ENCODE peak calls at places on chromosomes 1 and 21, in nine cellular contexts. One of them, this sample, is unnamed.

GRCh38 chr21:31682625-31683024 is 23.1 kb downstream of the SOD1 start:
- DNase-seq in thyroid gland: no peak
- DNase-seq in GM12878: no peak
- DNase-seq in body of pancreas: no peak
- DNase-seq in transverse colon: no peak
- DNase-seq in HFF-Myc: no peak
- DNase-seq in fibroblast of lung: peak; percentile 74
- DNase-seq in left ventricle myocardium inferior: no peak
- DNase-seq in fibroblast of pulmonary artery: peak; percentile 20
- DNase-seq in this sample: peak; percentile 49

GRCh38 chr1:89149229-89149628 is 23.3 kb upstream of the GBP2 start:
- DNase-seq in thyroid gland: peak; percentile 37
- DNase-seq in GM12878: no peak
- DNase-seq in body of pancreas: peak; percentile 42
- DNase-seq in transverse colon: peak; percentile 31
- DNase-seq in HFF-Myc: no peak
- DNase-seq in fibroblast of lung: peak; percentile 21
- DNase-seq in left ventricle myocardium inferior: peak; percentile 25
- DNase-seq in fibroblast of pulmonary artery: peak; percentile 43
- DNase-seq in this sample: peak; percentile 58

GRCh38 chr1:27554777-27555699 is 48.9 kb downstream of the AHDC1 start:
- DNase-seq in thyroid gland: no peak
- DNase-seq in GM12878: no peak
- DNase-seq in body of pancreas: no peak
- DNase-seq in transverse colon: no peak
- DNase-seq in HFF-Myc: no peak
- DNase-seq in fibroblast of lung: no peak
- DNase-seq in left ventricle myocardium inferior: peak; percentile 67
- DNase-seq in fibroblast of pulmonary artery: no peak
- DNase-seq in this sample: peak; percentile 61

GRCh38 chr1:82813351-82813750 is 1012.6 kb downstream of the ADGRL2 start:
- DNase-seq in thyroid gland: no peak
- DNase-seq in GM12878: no peak
- DNase-seq in body of pancreas: no peak
- DNase-seq in transverse colon: no peak
- DNase-seq in HFF-Myc: no peak
- DNase-seq in fibroblast of lung: no peak
- DNase-seq in left ventricle myocardium inferior: no peak
- DNase-seq in fibroblast of pulmonary artery: no peak
- DNase-seq in this sample: no peak

GRCh38 chr1:51627672-51628071 is 10.8 kb downstream of the OSBPL9 start:
- DNase-seq in thyroid gland: no peak
- DNase-seq in GM12878: no peak
- DNase-seq in body of pancreas: no peak
- DNase-seq in transverse colon: no peak
- DNase-seq in HFF-Myc: no peak
- DNase-seq in fibroblast of lung: peak; percentile 41
- DNase-seq in left ventricle myocardium inferior: no peak
- DNase-seq in fibroblast of pulmonary artery: peak; percentile 78
- DNase-seq in this sample: peak; percentile 80

GRCh38 chr1:16441312-16441641 is 753 bp downstream of the NECAP2 start:
- DNase-seq in thyroid gland: no peak
- DNase-seq in GM12878: no peak
- DNase-seq in body of pancreas: no peak
- DNase-seq in transverse colon: no peak
- DNase-seq in HFF-Myc: no peak
- DNase-seq in fibroblast of lung: peak; percentile 15
- DNase-seq in left ventricle myocardium inferior: no peak
- DNase-seq in fibroblast of pulmonary artery: peak; percentile 21
- DNase-seq in this sample: peak; percentile 20

GRCh38 chr1:162371611-162372010 is 5.0 kb downstream of the SPATA46 start:
- DNase-seq in thyroid gland: no peak
- DNase-seq in GM12878: no peak
- DNase-seq in body of pancreas: no peak
- DNase-seq in transverse colon: no peak
- DNase-seq in HFF-Myc: no peak
- DNase-seq in fibroblast of lung: peak; percentile 82
- DNase-seq in left ventricle myocardium inferior: no peak
- DNase-seq in fibroblast of pulmonary artery: no peak
- DNase-seq in this sample: no peak

GRCh38 chr1:158003409-158003805 is 10.0 kb downstream of the KIRREL1 start:
- DNase-seq in thyroid gland: no peak
- DNase-seq in GM12878: no peak
- DNase-seq in body of pancreas: no peak
- DNase-seq in transverse colon: no peak
- DNase-seq in HFF-Myc: no peak
- DNase-seq in fibroblast of lung: peak; percentile 70
- DNase-seq in left ventricle myocardium inferior: no peak
- DNase-seq in fibroblast of pulmonary artery: peak; percentile 58
- DNase-seq in this sample: peak; percentile 64

GRCh38 chr1:86416343-86416742 is 7.6 kb upstream of the CLCA2 start:
- DNase-seq in thyroid gland: no peak
- DNase-seq in GM12878: no peak
- DNase-seq in body of pancreas: peak; percentile 12
- DNase-seq in transverse colon: peak; percentile 77
- DNase-seq in HFF-Myc: no peak
- DNase-seq in fibroblast of lung: no peak
- DNase-seq in left ventricle myocardium inferior: no peak
- DNase-seq in fibroblast of pulmonary artery: no peak
- DNase-seq in this sample: no peak

GRCh38 chr1:29607236-29607635 is 370.9 kb downstream of the PTPRU start:
- DNase-seq in thyroid gland: no peak
- DNase-seq in GM12878: no peak
- DNase-seq in body of pancreas: no peak
- DNase-seq in transverse colon: no peak
- DNase-seq in HFF-Myc: no peak
- DNase-seq in fibroblast of lung: no peak
- DNase-seq in left ventricle myocardium inferior: no peak
- DNase-seq in fibroblast of pulmonary artery: no peak
- DNase-seq in this sample: no peak

GRCh38 chr21:31873275-31873695 is 465 bp downstream of the HUNK start:
- DNase-seq in thyroid gland: peak; percentile 16
- DNase-seq in GM12878: no peak
- DNase-seq in body of pancreas: no peak
- DNase-seq in transverse colon: peak; percentile 44
- DNase-seq in HFF-Myc: no peak
- DNase-seq in fibroblast of lung: no peak
- DNase-seq in left ventricle myocardium inferior: no peak
- DNase-seq in fibroblast of pulmonary artery: no peak
- DNase-seq in this sample: no peak

GRCh38 chr1:64231153-64231552 is 27.7 kb downstream of the UBE2U start:
- DNase-seq in thyroid gland: no peak
- DNase-seq in GM12878: no peak
- DNase-seq in body of pancreas: no peak
- DNase-seq in transverse colon: no peak
- DNase-seq in HFF-Myc: no peak
- DNase-seq in fibroblast of lung: peak; percentile 35
- DNase-seq in left ventricle myocardium inferior: no peak
- DNase-seq in fibroblast of pulmonary artery: peak; percentile 27
- DNase-seq in this sample: no peak

GRCh38 chr1:83998205-83998598 is 730 bp downstream of the TTLL7 start:
- DNase-seq in thyroid gland: no peak
- DNase-seq in GM12878: no peak
- DNase-seq in body of pancreas: no peak
- DNase-seq in transverse colon: no peak
- DNase-seq in HFF-Myc: no peak
- DNase-seq in fibroblast of lung: peak; percentile 50
- DNase-seq in left ventricle myocardium inferior: no peak
- DNase-seq in fibroblast of pulmonary artery: peak; percentile 36
- DNase-seq in this sample: peak; percentile 41

GRCh38 chr1:84000196-84000885 is 1.4 kb upstream of the TTLL7 start:
- DNase-seq in thyroid gland: no peak
- DNase-seq in GM12878: no peak
- DNase-seq in body of pancreas: no peak
- DNase-seq in transverse colon: no peak
- DNase-seq in HFF-Myc: no peak
- DNase-seq in fibroblast of lung: no peak
- DNase-seq in left ventricle myocardium inferior: no peak
- DNase-seq in fibroblast of pulmonary artery: no peak
- DNase-seq in this sample: no peak

GRCh38 chr1:84000954-84001495 is 2.1 kb upstream of the TTLL7 start:
- DNase-seq in thyroid gland: no peak
- DNase-seq in GM12878: no peak
- DNase-seq in body of pancreas: no peak
- DNase-seq in transverse colon: no peak
- DNase-seq in HFF-Myc: no peak
- DNase-seq in fibroblast of lung: no peak
- DNase-seq in left ventricle myocardium inferior: no peak
- DNase-seq in fibroblast of pulmonary artery: no peak
- DNase-seq in this sample: no peak

GRCh38 chr1:83998599-83999315 is at the start of gene TTLL7:
- DNase-seq in thyroid gland: peak; percentile 68
- DNase-seq in GM12878: no peak
- DNase-seq in body of pancreas: peak; percentile 80
- DNase-seq in transverse colon: peak; percentile 80
- DNase-seq in HFF-Myc: no peak
- DNase-seq in fibroblast of lung: peak; percentile 73
- DNase-seq in left ventricle myocardium inferior: peak; percentile 82
- DNase-seq in fibroblast of pulmonary artery: peak; percentile 65
- DNase-seq in this sample: no peak

DNA sequence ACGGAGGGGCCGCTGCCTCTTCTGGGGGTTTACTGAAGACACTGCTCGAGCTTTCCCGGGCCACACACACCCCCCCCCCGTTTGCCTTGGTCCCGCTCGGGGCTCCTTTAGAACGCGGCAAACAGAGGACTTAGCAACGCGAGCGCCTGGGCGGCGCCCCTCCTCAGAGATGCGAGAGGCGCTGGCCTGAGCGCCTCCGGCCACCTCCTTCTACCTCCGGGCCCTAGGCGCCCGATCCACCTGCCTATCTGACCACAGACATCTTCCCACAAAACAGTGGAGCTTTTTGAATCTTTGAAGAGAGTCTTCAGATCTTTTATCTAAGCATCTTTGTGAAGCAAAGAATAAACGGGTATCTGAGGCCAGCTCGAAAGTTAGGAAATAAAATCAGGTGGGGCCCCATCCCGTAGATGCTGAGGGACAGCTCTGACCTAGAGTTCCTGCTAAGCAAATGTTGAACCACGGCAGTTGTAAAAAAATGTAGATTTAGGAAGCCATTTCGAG is 436 bp upstream of the TTLL7 start:
- DNase-seq in thyroid gland: peak; percentile 68
- DNase-seq in GM12878: no peak
- DNase-seq in body of pancreas: peak; percentile 80
- DNase-seq in transverse colon: peak; percentile 78
- DNase-seq in HFF-Myc: peak; percentile 40
- DNase-seq in fibroblast of lung: peak; percentile 75
- DNase-seq in left ventricle myocardium inferior: peak; percentile 79
- DNase-seq in fibroblast of pulmonary artery: peak; percentile 76
- DNase-seq in this sample: peak; percentile 75
- TF ChIP-seq CTCF in thyroid gland: no peak
- TF ChIP-seq CTCF in GM12878: no peak
- TF ChIP-seq CTCF in body of pancreas: no peak
- TF ChIP-seq CTCF in transverse colon: no peak
- TF ChIP-seq CTCF in HFF-Myc: no peak
- TF ChIP-seq CTCF in fibroblast of lung: no peak
- TF ChIP-seq CTCF in left ventricle myocardium inferior: no peak
- TF ChIP-seq CTCF in fibroblast of pulmonary artery: no peak
- TF ChIP-seq CTCF in this sample: no peak

GRCh38 chr1:117695796-117696505 is 90.1 kb downstream of the TENT5C start:
- DNase-seq in thyroid gland: peak; percentile 46
- DNase-seq in GM12878: no peak
- DNase-seq in body of pancreas: peak; percentile 33
- DNase-seq in transverse colon: no peak
- DNase-seq in HFF-Myc: peak; percentile 49
- DNase-seq in fibroblast of lung: peak; percentile 96
- DNase-seq in left ventricle myocardium inferior: no peak
- DNase-seq in fibroblast of pulmonary artery: peak; percentile 95
- DNase-seq in this sample: peak; percentile 95
- H3K4me3 ChIP-seq in thyroid gland: no peak overlapping the region
- H3K4me3 ChIP-seq in GM12878: no peak overlapping the region
- H3K4me3 ChIP-seq in body of pancreas: no peak overlapping the region
- H3K4me3 ChIP-seq in transverse colon: no peak overlapping the region
- H3K4me3 ChIP-seq in HFF-Myc: no peak overlapping the region
- H3K4me3 ChIP-seq in fibroblast of lung: peak overlapping the region; percentile 43
- H3K4me3 ChIP-seq in left ventricle myocardium inferior: peak overlapping the region; percentile 17
- H3K4me3 ChIP-seq in fibroblast of pulmonary artery: peak overlapping the region; percentile 26
- H3K4me3 ChIP-seq in this sample: peak overlapping the region; percentile 40

GRCh38 chr1:220127076-220127475 is 33.1 kb downstream of the IARS2 start:
- DNase-seq in thyroid gland: no peak
- DNase-seq in GM12878: no peak
- DNase-seq in body of pancreas: no peak
- DNase-seq in transverse colon: no peak
- DNase-seq in HFF-Myc: no peak
- DNase-seq in fibroblast of lung: no peak
- DNase-seq in left ventricle myocardium inferior: no peak
- DNase-seq in fibroblast of pulmonary artery: no peak
- DNase-seq in this sample: no peak

GRCh38 chr1:220119043-220119512 is 25.1 kb downstream of the IARS2 start:
- DNase-seq in thyroid gland: no peak
- DNase-seq in GM12878: no peak
- DNase-seq in body of pancreas: no peak
- DNase-seq in transverse colon: no peak
- DNase-seq in HFF-Myc: no peak
- DNase-seq in fibroblast of lung: no peak
- DNase-seq in left ventricle myocardium inferior: no peak
- DNase-seq in fibroblast of pulmonary artery: peak; percentile 10
- DNase-seq in this sample: no peak

GRCh38 chr1:220121791-220122530 is 28.0 kb downstream of the IARS2 start:
- DNase-seq in thyroid gland: no peak
- DNase-seq in GM12878: no peak
- DNase-seq in body of pancreas: peak; percentile 50
- DNase-seq in transverse colon: peak; percentile 10
- DNase-seq in HFF-Myc: no peak
- DNase-seq in fibroblast of lung: no peak
- DNase-seq in left ventricle myocardium inferior: no peak
- DNase-seq in fibroblast of pulmonary artery: no peak
- DNase-seq in this sample: no peak

GRCh38 chr1:220124542-220124941 is 30.6 kb downstream of the IARS2 start:
- DNase-seq in thyroid gland: no peak
- DNase-seq in GM12878: no peak
- DNase-seq in body of pancreas: no peak
- DNase-seq in transverse colon: no peak
- DNase-seq in HFF-Myc: no peak
- DNase-seq in fibroblast of lung: peak; percentile 41
- DNase-seq in left ventricle myocardium inferior: no peak
- DNase-seq in fibroblast of pulmonary artery: peak; percentile 57
- DNase-seq in this sample: peak; percentile 77

GRCh38 chr1:220123889-220124288 is 30.0 kb downstream of the IARS2 start:
- DNase-seq in thyroid gland: no peak
- DNase-seq in GM12878: no peak
- DNase-seq in body of pancreas: no peak
- DNase-seq in transverse colon: no peak
- DNase-seq in HFF-Myc: no peak
- DNase-seq in fibroblast of lung: no peak
- DNase-seq in left ventricle myocardium inferior: no peak
- DNase-seq in fibroblast of pulmonary artery: peak; percentile 7
- DNase-seq in this sample: peak; percentile 6
- TF ChIP-seq CTCF in thyroid gland: peak; percentile 19
- TF ChIP-seq CTCF in GM12878: peak; percentile 33
- TF ChIP-seq CTCF in body of pancreas: no peak
- TF ChIP-seq CTCF in transverse colon: peak; percentile 19
- TF ChIP-seq CTCF in HFF-Myc: peak; percentile 46
- TF ChIP-seq CTCF in fibroblast of lung: peak; percentile 39
- TF ChIP-seq CTCF in left ventricle myocardium inferior: peak; percentile 39
- TF ChIP-seq CTCF in fibroblast of pulmonary artery: peak; percentile 41
- TF ChIP-seq CTCF in this sample: peak; percentile 44

DNA sequence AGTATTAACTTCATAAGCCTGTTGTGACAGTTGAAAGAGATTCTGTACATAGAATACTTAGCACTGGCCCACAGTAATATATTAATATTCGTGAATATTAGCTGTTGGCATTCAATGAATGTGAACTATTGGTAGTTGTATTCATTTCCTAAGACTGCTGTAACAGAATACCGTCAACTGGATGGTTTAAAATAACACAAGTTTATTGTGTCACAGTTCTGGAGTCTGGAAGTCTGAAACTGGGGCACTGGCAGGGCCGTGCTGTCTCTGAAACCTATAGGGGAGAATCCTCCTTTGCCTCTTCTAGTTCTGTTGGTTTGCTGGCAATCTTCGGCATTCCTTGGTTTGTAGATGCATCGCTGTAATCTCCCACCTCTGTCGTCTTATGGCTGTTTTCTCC is 47.5 kb downstream of the OLFML3 start:
- DNase-seq in thyroid gland: no peak
- DNase-seq in GM12878: no peak
- DNase-seq in body of pancreas: no peak
- DNase-seq in transverse colon: no peak
- DNase-seq in HFF-Myc: no peak
- DNase-seq in fibroblast of lung: no peak
- DNase-seq in left ventricle myocardium inferior: no peak
- DNase-seq in fibroblast of pulmonary artery: no peak
- DNase-seq in this sample: no peak
- H3K4me3 ChIP-seq in thyroid gland: no peak overlapping the region
- H3K4me3 ChIP-seq in GM12878: no peak overlapping the region
- H3K4me3 ChIP-seq in body of pancreas: no peak overlapping the region
- H3K4me3 ChIP-seq in transverse colon: no peak overlapping the region
- H3K4me3 ChIP-seq in HFF-Myc: no peak overlapping the region
- H3K4me3 ChIP-seq in fibroblast of lung: no peak overlapping the region
- H3K4me3 ChIP-seq in left ventricle myocardium inferior: no peak overlapping the region
- H3K4me3 ChIP-seq in fibroblast of pulmonary artery: no peak overlapping the region
- H3K4me3 ChIP-seq in this sample: no peak overlapping the region